ENCODE peak calls at places on chromosomes 6 and 20, in five cellular contexts. One of them, this sample, is unnamed.

GRCh38 chr20:36145877-36146707 is 8.4 kb upstream of the EPB41L1 start:
- DNase-seq in IMR-90: peak
- DNase-seq in trophoblast cell: no peak
- DNase-seq in mesendoderm: no peak
- DNase-seq in H9: no peak
- DNase-seq in this sample: no peak

GRCh38 chr6:163352011-163352685 is 62.4 kb upstream of the QKI start:
- DNase-seq in IMR-90: no peak
- DNase-seq in trophoblast cell: peak
- DNase-seq in mesendoderm: peak
- DNase-seq in H9: no peak
- DNase-seq in this sample: no peak

GRCh38 chr6:28383235-28384142 is 16.1 kb downstream of the ZSCAN12 start:
- DNase-seq in IMR-90: peak
- DNase-seq in trophoblast cell: peak
- DNase-seq in mesendoderm: peak
- DNase-seq in H9: peak
- DNase-seq in this sample: peak

GRCh38 chr6:134864558-134864957 is 85.3 kb downstream of the ALDH8A1 start:
- DNase-seq in IMR-90: no peak
- DNase-seq in trophoblast cell: no peak
- DNase-seq in mesendoderm: no peak
- DNase-seq in H9: no peak
- DNase-seq in this sample: no peak

GRCh38 chr6:30480536-30481156 is 8.7 kb upstream of the HLA-E start:
- DNase-seq in IMR-90: no peak
- DNase-seq in trophoblast cell: peak
- DNase-seq in mesendoderm: no peak
- DNase-seq in H9: no peak
- DNase-seq in this sample: no peak

GRCh38 chr6:38209291-38209865 is 389.9 kb downstream of the ZFAND3 start:
- DNase-seq in IMR-90: peak
- DNase-seq in trophoblast cell: no peak
- DNase-seq in mesendoderm: no peak
- DNase-seq in H9: no peak
- DNase-seq in this sample: no peak

GRCh38 chr20:889932-890463 is 26.1 kb downstream of the ANGPT4 start:
- DNase-seq in IMR-90: no peak
- DNase-seq in trophoblast cell: no peak
- DNase-seq in mesendoderm: no peak
- DNase-seq in H9: no peak
- DNase-seq in this sample: no peak

GRCh38 chr6:42512498-42513042 is 51.3 kb upstream of the UBR2 start:
- DNase-seq in IMR-90: no peak
- DNase-seq in trophoblast cell: no peak
- DNase-seq in mesendoderm: peak
- DNase-seq in H9: no peak
- DNase-seq in this sample: no peak

GRCh38 chr6:47044418-47044817 is 2.3 kb upstream of the ADGRF1 start:
- DNase-seq in IMR-90: no peak
- DNase-seq in trophoblast cell: peak
- DNase-seq in mesendoderm: no peak
- DNase-seq in H9: no peak
- DNase-seq in this sample: no peak

GRCh38 chr6:166514196-166514595 is 72.3 kb downstream of the RAMACL start:
- DNase-seq in IMR-90: peak
- DNase-seq in trophoblast cell: no peak
- DNase-seq in mesendoderm: peak
- DNase-seq in H9: peak
- DNase-seq in this sample: no peak

GRCh38 chr6:34593741-34594140 is 37.6 kb upstream of the SPDEF start:
- DNase-seq in IMR-90: no peak
- DNase-seq in trophoblast cell: peak
- DNase-seq in mesendoderm: no peak
- DNase-seq in H9: no peak
- DNase-seq in this sample: no peak

GRCh38 chr6:151001387-151002063 is 136.0 kb downstream of the MTHFD1L start:
- DNase-seq in IMR-90: no peak
- DNase-seq in trophoblast cell: no peak
- DNase-seq in mesendoderm: no peak
- DNase-seq in H9: no peak
- DNase-seq in this sample: no peak

GRCh38 chr6:36227379-36228344 is 31.1 kb downstream of the BRPF3 start:
- DNase-seq in IMR-90: no peak
- DNase-seq in trophoblast cell: peak
- DNase-seq in mesendoderm: no peak
- DNase-seq in H9: no peak
- DNase-seq in this sample: no peak

GRCh38 chr20:2397595-2398145 is 17.0 kb downstream of the TGM6 start:
- DNase-seq in IMR-90: no peak
- DNase-seq in trophoblast cell: no peak
- DNase-seq in mesendoderm: no peak
- DNase-seq in H9: no peak
- DNase-seq in this sample: no peak

GRCh38 chr6:91276315-91276714 is 689.4 kb upstream of the MAP3K7 start:
- DNase-seq in IMR-90: peak
- DNase-seq in trophoblast cell: no peak
- DNase-seq in mesendoderm: peak
- DNase-seq in H9: no peak
- DNase-seq in this sample: no peak

GRCh38 chr6:137202078-137202477 is 17.1 kb downstream of the IFNGR1 start:
- DNase-seq in IMR-90: no peak
- DNase-seq in trophoblast cell: peak
- DNase-seq in mesendoderm: no peak
- DNase-seq in H9: no peak
- DNase-seq in this sample: no peak

GRCh38 chr6:75204222-75204958 is 1.5 kb downstream of the COL12A1 start:
- DNase-seq in IMR-90: peak
- DNase-seq in trophoblast cell: peak
- DNase-seq in mesendoderm: peak
- DNase-seq in H9: peak
- DNase-seq in this sample: peak

GRCh38 chr6:133584903-133585302 is 304.0 kb upstream of the TCF21 start:
- DNase-seq in IMR-90: no peak
- DNase-seq in trophoblast cell: no peak
- DNase-seq in mesendoderm: no peak
- DNase-seq in H9: no peak
- DNase-seq in this sample: no peak

GRCh38 chr6:131159578-131159977 is 24.3 kb downstream of the AKAP7 start:
- DNase-seq in IMR-90: peak
- DNase-seq in trophoblast cell: no peak
- DNase-seq in mesendoderm: no peak
- DNase-seq in H9: no peak
- DNase-seq in this sample: no peak

GRCh38 chr20:11041396-11041795 is 367.6 kb upstream of the JAG1 start:
- DNase-seq in IMR-90: peak
- DNase-seq in trophoblast cell: no peak
- DNase-seq in mesendoderm: no peak
- DNase-seq in H9: no peak
- DNase-seq in this sample: no peak

GRCh38 chr6:1966713-1967112 is 278.7 kb downstream of the GMDS start:
- DNase-seq in IMR-90: no peak
- DNase-seq in trophoblast cell: no peak
- DNase-seq in mesendoderm: no peak
- DNase-seq in H9: no peak
- DNase-seq in this sample: no peak

GRCh38 chr6:121548146-121548545 is 112.7 kb downstream of the GJA1 start:
- DNase-seq in IMR-90: no peak
- DNase-seq in trophoblast cell: no peak
- DNase-seq in mesendoderm: no peak
- DNase-seq in H9: no peak
- DNase-seq in this sample: no peak

GRCh38 chr6:74369556-74369993 is 673.6 kb downstream of the CD109 start:
- DNase-seq in IMR-90: peak
- DNase-seq in trophoblast cell: peak
- DNase-seq in mesendoderm: no peak
- DNase-seq in H9: no peak
- DNase-seq in this sample: no peak

GRCh38 chr6:90460067-90460466 is 126.8 kb downstream of the MAP3K7 start:
- DNase-seq in IMR-90: no peak
- DNase-seq in trophoblast cell: no peak
- DNase-seq in mesendoderm: no peak
- DNase-seq in H9: no peak
- DNase-seq in this sample: no peak

GRCh38 chr6:10390495-10391298 is 24.2 kb downstream of the TFAP2A start:
- DNase-seq in IMR-90: no peak
- DNase-seq in trophoblast cell: no peak
- DNase-seq in mesendoderm: no peak
- DNase-seq in H9: peak
- DNase-seq in this sample: no peak

GRCh38 chr6:7587631-7588100 is 2.3 kb upstream of the SNRNP48 start:
- DNase-seq in IMR-90: peak
- DNase-seq in trophoblast cell: peak
- DNase-seq in mesendoderm: peak
- DNase-seq in H9: no peak
- DNase-seq in this sample: no peak

GRCh38 chr6:100269189-100269588 is 195.5 kb downstream of the SIM1 start:
- DNase-seq in IMR-90: peak
- DNase-seq in trophoblast cell: peak
- DNase-seq in mesendoderm: no peak
- DNase-seq in H9: no peak
- DNase-seq in this sample: no peak

GRCh38 chr6:160261991-160262718 is 3.5 kb upstream of the SLC22A2 start:
- DNase-seq in IMR-90: no peak
- DNase-seq in trophoblast cell: no peak
- DNase-seq in mesendoderm: peak
- DNase-seq in H9: peak
- DNase-seq in this sample: no peak

GRCh38 chr6:153170511-153170910 is 39.4 kb upstream of the RGS17 start:
- DNase-seq in IMR-90: peak
- DNase-seq in trophoblast cell: peak
- DNase-seq in mesendoderm: peak
- DNase-seq in H9: no peak
- DNase-seq in this sample: no peak

GRCh38 chr6:105832358-105832757 is 253.8 kb upstream of the PRDM1 start:
- DNase-seq in IMR-90: no peak
- DNase-seq in trophoblast cell: peak
- DNase-seq in mesendoderm: no peak
- DNase-seq in H9: no peak
- DNase-seq in this sample: no peak

GRCh38 chr20:59165389-59165785 is 1.8 kb downstream of the ZNF831 start:
- DNase-seq in IMR-90: no peak
- DNase-seq in trophoblast cell: no peak
- DNase-seq in mesendoderm: no peak
- DNase-seq in H9: no peak
- DNase-seq in this sample: no peak

GRCh38 chr6:165060636-165061190 is 248.7 kb downstream of the C6orf118 start:
- DNase-seq in IMR-90: no peak
- DNase-seq in trophoblast cell: peak
- DNase-seq in mesendoderm: no peak
- DNase-seq in H9: no peak
- DNase-seq in this sample: no peak

GRCh38 chr20:48926267-48926666 is 4.8 kb downstream of the ARFGEF2 start:
- DNase-seq in IMR-90: no peak
- DNase-seq in trophoblast cell: no peak
- DNase-seq in mesendoderm: no peak
- DNase-seq in H9: no peak
- DNase-seq in this sample: no peak

GRCh38 chr6:18048953-18049630 is 61.7 kb upstream of the KIF13A start:
- DNase-seq in IMR-90: no peak
- DNase-seq in trophoblast cell: no peak
- DNase-seq in mesendoderm: no peak
- DNase-seq in H9: no peak
- DNase-seq in this sample: no peak

GRCh38 chr6:17863971-17864754 is 123.3 kb downstream of the KIF13A start:
- DNase-seq in IMR-90: peak
- DNase-seq in trophoblast cell: peak
- DNase-seq in mesendoderm: peak
- DNase-seq in H9: no peak
- DNase-seq in this sample: no peak

GRCh38 chr6:26304213-26305096 is 60.5 kb upstream of the BTN3A2 start:
- DNase-seq in IMR-90: peak
- DNase-seq in trophoblast cell: peak
- DNase-seq in mesendoderm: peak
- DNase-seq in H9: no peak
- DNase-seq in this sample: no peak

GRCh38 chr20:63273180-63273579 is 567 bp downstream of the ARFGAP1 start:
- DNase-seq in IMR-90: no peak
- DNase-seq in trophoblast cell: no peak
- DNase-seq in mesendoderm: no peak
- DNase-seq in H9: no peak
- DNase-seq in this sample: no peak
- H2BK120ac ChIP-seq in IMR-90: no peak
- H2BK120ac ChIP-seq in trophoblast cell: no peak
- H2BK120ac ChIP-seq in mesendoderm: no peak
- H2BK120ac ChIP-seq in H9: no peak
- H2BK120ac ChIP-seq in this sample: no peak

GRCh38 chr20:19782669-19783068 is 24.6 kb downstream of the RIN2 start:
- DNase-seq in IMR-90: no peak
- DNase-seq in trophoblast cell: peak
- DNase-seq in mesendoderm: no peak
- DNase-seq in H9: no peak
- DNase-seq in this sample: no peak
- H2BK120ac ChIP-seq in IMR-90: peak
- H2BK120ac ChIP-seq in trophoblast cell: peak
- H2BK120ac ChIP-seq in mesendoderm: no peak
- H2BK120ac ChIP-seq in H9: no peak
- H2BK120ac ChIP-seq in this sample: no peak

GRCh38 chr20:50447102-50447804 is 62.9 kb upstream of the PTPN1 start:
- DNase-seq in IMR-90: no peak
- DNase-seq in trophoblast cell: no peak
- DNase-seq in mesendoderm: no peak
- DNase-seq in H9: no peak
- DNase-seq in this sample: no peak
- H2BK120ac ChIP-seq in IMR-90: peak
- H2BK120ac ChIP-seq in trophoblast cell: peak
- H2BK120ac ChIP-seq in mesendoderm: no peak
- H2BK120ac ChIP-seq in H9: no peak
- H2BK120ac ChIP-seq in this sample: no peak

GRCh38 chr6:31559958-31560696 is 12.0 kb upstream of the LTA start:
- DNase-seq in IMR-90: peak
- DNase-seq in trophoblast cell: peak
- DNase-seq in mesendoderm: peak
- DNase-seq in H9: no peak
- DNase-seq in this sample: no peak
- H2BK120ac ChIP-seq in IMR-90: peak
- H2BK120ac ChIP-seq in trophoblast cell: peak
- H2BK120ac ChIP-seq in mesendoderm: peak
- H2BK120ac ChIP-seq in H9: no peak
- H2BK120ac ChIP-seq in this sample: no peak

GRCh38 chr6:43515808-43516207 is 918 bp downstream of the YIPF3 start:
- DNase-seq in IMR-90: no peak
- DNase-seq in trophoblast cell: peak
- DNase-seq in mesendoderm: no peak
- DNase-seq in H9: no peak
- DNase-seq in this sample: no peak

GRCh38 chr6:43517503-43518357 is 841 bp downstream of the POLR1C start:
- DNase-seq in IMR-90: peak
- DNase-seq in trophoblast cell: no peak
- DNase-seq in mesendoderm: peak
- DNase-seq in H9: no peak
- DNase-seq in this sample: no peak

GRCh38 chr6:43520097-43520496 is 3.2 kb downstream of the POLR1C start:
- DNase-seq in IMR-90: no peak
- DNase-seq in trophoblast cell: no peak
- DNase-seq in mesendoderm: no peak
- DNase-seq in H9: no peak
- DNase-seq in this sample: no peak

GRCh38 chr6:43516697-43517502 is at the start of the genes POLR1C and YIPF3:
- DNase-seq in IMR-90: peak
- DNase-seq in trophoblast cell: peak
- DNase-seq in mesendoderm: peak
- DNase-seq in H9: peak
- DNase-seq in this sample: peak

GRCh38 chr6:43516367-43516696 is 394 bp downstream of the YIPF3 start:
- DNase-seq in IMR-90: no peak
- DNase-seq in trophoblast cell: no peak
- DNase-seq in mesendoderm: no peak
- DNase-seq in H9: no peak
- DNase-seq in this sample: no peak
- H2BK120ac ChIP-seq in IMR-90: no peak
- H2BK120ac ChIP-seq in trophoblast cell: peak
- H2BK120ac ChIP-seq in mesendoderm: no peak
- H2BK120ac ChIP-seq in H9: no peak
- H2BK120ac ChIP-seq in this sample: no peak